ENCODE peak calls at places on chromosomes 16 and 17, in six cellular contexts. S is neural progenitor cell, M is HCT116, Y is uterus, R is mesendoderm, E is psoas muscle. H is an unnamed sample.
A peak's percentile ranks its signal among the peaks of the same experiment; 100 is the strongest.

GRCh38 chr17:6471531-6472465 is 27.5 kb downstream of the PIMREG start:
- DNase-seq in S (peak; percentile 83), M (no peak), Y (no peak), R (peak; percentile 66), E (no peak), H (no peak)

GRCh38 chr17:80279895-80280294 is 19.2 kb downstream of the RNF213 start:
- DNase-seq in S (no peak), M (no peak), Y (peak; percentile 41), R (no peak), E (peak; percentile 73), H (no peak)

GRCh38 chr16:21167929-21168602 is 9.6 kb downstream of the LDAF1 start:
- DNase-seq in S (no peak), M (no peak), Y (no peak), R (no peak), E (no peak), H (no peak)

GRCh38 chr17:45675012-45675411 is 109.1 kb upstream of the CRHR1 start:
- DNase-seq in S (no peak), M (no peak), Y (no peak), R (no peak), E (no peak), H (no peak)

GRCh38 chr16:20807822-20808207 is 1.5 kb downstream of the REXO5 start:
- DNase-seq in S (no peak), M (no peak), Y (no peak), R (no peak), E (no peak), H (no peak)

GRCh38 chr17:65057520-65058075 is 1.1 kb upstream of the GNA13 start:
- DNase-seq in S (no peak), M (no peak), Y (peak; percentile 55), R (peak; percentile 20), E (peak; percentile 31), H (no peak)

GRCh38 chr17:4940625-4941021 is 555 bp downstream of the RNF167 start:
- DNase-seq in S (no peak), M (no peak), Y (no peak), R (no peak), E (no peak), H (no peak)

GRCh38 chr16:82972520-82972919 is 345.8 kb downstream of the CDH13 start:
- DNase-seq in S (no peak), M (no peak), Y (no peak), R (no peak), E (no peak), H (no peak)

GRCh38 chr17:7361906-7362305 is 7.0 kb downstream of the TMEM95 start:
- DNase-seq in S (no peak), M (no peak), Y (no peak), R (no peak), E (no peak), H (no peak)

GRCh38 chr16:67252806-67253497 is 4.2 kb downstream of the SLC9A5 start:
- DNase-seq in S (no peak), M (no peak), Y (no peak), R (no peak), E (peak; percentile 30), H (no peak)

GRCh38 chr16:64434526-64435069 is 687.3 kb downstream of the CDH11 start:
- DNase-seq in S (no peak), M (no peak), Y (no peak), R (no peak), E (no peak), H (no peak)

GRCh38 chr16:88686062-88686438 is 257 bp downstream of the SNAI3 start:
- DNase-seq in S (no peak), M (no peak), Y (no peak), R (no peak), E (no peak), H (no peak)

GRCh38 chr17:42519546-42520444 is 16.2 kb upstream of the NAGLU start:
- DNase-seq in S (peak; percentile 62), M (peak; percentile 92), Y (peak; percentile 99), R (peak; percentile 95), E (peak; percentile 93), H (peak; percentile 66)

GRCh38 chr16:81623365-81624102 is 155.6 kb upstream of the PLCG2 start:
- DNase-seq in S (peak; percentile 73), M (peak; percentile 53), Y (no peak), R (peak; percentile 61), E (no peak), H (peak; percentile 47)

GRCh38 chr17:63609820-63610573 is 9.3 kb downstream of the TACO1 start:
- DNase-seq in S (no peak), M (no peak), Y (no peak), R (no peak), E (no peak), H (no peak)

GRCh38 chr17:74324521-74324920 is 1.5 kb upstream of the KIF19 start:
- DNase-seq in S (no peak), M (no peak), Y (no peak), R (no peak), E (no peak), H (no peak)

GRCh38 chr17:71801301-71801700 is 319.5 kb upstream of the SOX9 start:
- DNase-seq in S (no peak), M (no peak), Y (no peak), R (no peak), E (no peak), H (no peak)

GRCh38 chr16:16075463-16076399 is 126.3 kb downstream of the ABCC1 start:
- DNase-seq in S (no peak), M (no peak), Y (no peak), R (no peak), E (peak; percentile 66), H (no peak)

GRCh38 chr17:82848022-82848592 is 8.3 kb upstream of the ZNF750 start:
- DNase-seq in S (no peak), M (no peak), Y (peak; percentile 71), R (no peak), E (peak; percentile 57), H (no peak)

GRCh38 chr17:32103476-32104113 is 38.7 kb upstream of the RHOT1 start:
- DNase-seq in S (peak; percentile 41), M (no peak), Y (no peak), R (no peak), E (no peak), H (no peak)

GRCh38 chr17:56834380-56835258 is 668 bp downstream of the DGKE start:
- DNase-seq in S (peak; percentile 78), M (no peak), Y (peak; percentile 40), R (peak; percentile 82), E (peak; percentile 36), H (peak; percentile 13)

GRCh38 chr16:1027416-1027815 is 45.1 kb upstream of the SSTR5 start:
- DNase-seq in S (no peak), M (no peak), Y (no peak), R (no peak), E (no peak), H (peak; percentile 77)

GRCh38 chr17:77819497-77819896 is 139.0 kb upstream of the TNRC6C start:
- DNase-seq in S (no peak), M (no peak), Y (no peak), R (peak; percentile 52), E (no peak), H (no peak)

GRCh38 chr17:9226130-9226793 is 205.0 kb downstream of the NTN1 start:
- DNase-seq in S (no peak), M (no peak), Y (no peak), R (no peak), E (no peak), H (no peak)

GRCh38 chr16:57906385-57907316 is 64.3 kb downstream of the CNGB1 start:
- DNase-seq in S (peak; percentile 62), M (no peak), Y (no peak), R (no peak), E (no peak), H (no peak)

DNA sequence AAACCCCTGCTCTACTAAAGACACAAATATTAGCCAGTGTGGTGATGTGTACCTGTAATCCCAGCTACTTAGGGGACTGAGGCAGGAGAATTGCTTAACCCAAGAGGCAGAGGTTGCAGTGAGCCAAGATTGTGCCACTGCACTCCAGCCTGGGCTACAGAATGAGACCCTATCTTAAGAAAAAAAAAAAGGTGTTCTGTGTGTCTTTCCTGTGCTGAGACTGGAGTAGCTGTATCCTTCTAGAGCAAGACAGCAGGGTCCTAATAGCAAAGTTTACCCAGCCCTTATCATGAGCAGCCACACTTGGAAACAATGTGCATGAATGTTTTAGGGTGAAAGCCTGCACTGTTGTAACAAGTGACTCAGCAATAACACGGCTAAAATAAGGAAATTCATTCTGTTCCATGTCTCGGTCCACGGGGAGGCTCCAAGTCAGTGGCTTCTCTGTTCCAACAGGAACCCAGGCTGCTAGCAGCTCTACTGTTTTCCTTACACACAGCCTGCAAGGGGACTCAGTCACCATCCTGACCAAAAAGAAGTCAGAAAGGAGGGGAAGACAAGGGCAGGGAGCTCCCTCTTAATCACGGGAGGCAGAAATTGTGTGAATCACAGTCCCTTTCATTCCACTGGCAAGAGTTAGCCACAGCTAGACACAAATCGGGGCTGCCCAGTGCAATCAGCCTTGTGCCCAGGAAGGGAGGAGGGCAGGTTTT is 7.1 kb upstream of the SLC5A11 start:
- DNase-seq in S (no peak), M (no peak), Y (no peak), R (no peak), E (no peak), H (peak; percentile 33)
- H3K27ac ChIP-seq in S (no peak overlapping the region), M (no peak overlapping the region), Y (no peak overlapping the region), R (no peak overlapping the region), E (no peak overlapping the region), H (peak overlapping the region; percentile 77)

DNA sequence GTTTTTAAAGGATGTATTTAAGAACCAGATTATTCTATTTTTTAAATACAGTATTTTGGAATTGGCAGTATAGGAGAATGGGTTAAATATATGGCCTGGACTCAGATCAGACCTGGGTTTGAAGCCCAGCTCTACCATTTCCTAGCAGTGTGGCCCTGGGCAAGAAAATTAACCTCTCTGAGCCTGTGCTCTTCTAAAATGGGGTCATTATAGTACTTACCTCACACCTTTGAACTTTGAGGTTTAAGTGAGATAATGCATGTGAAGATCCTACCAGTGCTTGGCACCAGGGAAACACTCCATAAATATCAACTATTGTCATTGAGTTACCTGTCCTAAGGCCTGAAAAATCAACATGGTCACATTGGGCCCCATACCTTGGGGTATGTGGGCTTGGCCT is 93.4 kb upstream of the WSB1 start:
- DNase-seq in S (no peak), M (no peak), Y (no peak), R (no peak), E (no peak), H (no peak)
- H3K27ac ChIP-seq in S (no peak overlapping the region), M (no peak overlapping the region), Y (no peak overlapping the region), R (no peak overlapping the region), E (no peak overlapping the region), H (no peak overlapping the region)

GRCh38 chr16:70399326-70399725 is 39.6 kb downstream of the ST3GAL2 start:
- DNase-seq in S (no peak), M (no peak), Y (no peak), R (no peak), E (no peak), H (no peak)

GRCh38 chr16:70398177-70398743 is 40.6 kb downstream of the ST3GAL2 start:
- DNase-seq in S (no peak), M (no peak), Y (no peak), R (no peak), E (no peak), H (no peak)

GRCh38 chr16:70402916-70403659 is 35.8 kb downstream of the ST3GAL2 start:
- DNase-seq in S (no peak), M (no peak), Y (no peak), R (no peak), E (no peak), H (no peak)

GRCh38 chr16:70396209-70396904 is 42.5 kb downstream of the ST3GAL2 start:
- DNase-seq in S (no peak), M (no peak), Y (no peak), R (peak; percentile 88), E (no peak), H (no peak)

GRCh38 chr16:70399951-70400350 is 38.9 kb downstream of the ST3GAL2 start:
- DNase-seq in S (no peak), M (no peak), Y (no peak), R (no peak), E (no peak), H (no peak)
- H3K27ac ChIP-seq in S (no peak overlapping the region), M (no peak overlapping the region), Y (no peak overlapping the region), R (no peak overlapping the region), E (no peak overlapping the region), H (no peak overlapping the region)

GRCh38 chr16:11614587-11615175 is 28.0 kb upstream of the LITAF start:
- DNase-seq in S (no peak), M (no peak), Y (no peak), R (no peak), E (no peak), H (no peak)
- H3K27ac ChIP-seq in S (no peak overlapping the region), M (no peak overlapping the region), Y (no peak overlapping the region), R (no peak overlapping the region), E (no peak overlapping the region), H (no peak overlapping the region)

H was measured in caudate nucleus.